ENCODE peak calls at places on chromosomes 13 and 19, in four cellular contexts. One of them, this sample, is unnamed. For H3K27me3, the result is how much of the 10 kb centered on the place peaks cover.

GRCh38 chr13:113947321-113948033 is 26.4 kb downstream of the C13orf46 start:
- DNase-seq in bronchial epithelial cell: peak
- DNase-seq in heart right ventricle: peak
- DNase-seq in tibial artery: peak
- DNase-seq in this sample: no peak

GRCh38 chr13:26628706-26629105 is 71.2 kb downstream of the WASF3 start:
- DNase-seq in bronchial epithelial cell: peak
- DNase-seq in heart right ventricle: no peak
- DNase-seq in tibial artery: no peak
- DNase-seq in this sample: no peak

GRCh38 chr13:33244210-33244906 is 41.2 kb downstream of the STARD13 start:
- DNase-seq in bronchial epithelial cell: no peak
- DNase-seq in heart right ventricle: no peak
- DNase-seq in tibial artery: no peak
- DNase-seq in this sample: no peak

GRCh38 chr19:46489445-46490272 is 6.0 kb downstream of the PNMA8B start:
- DNase-seq in bronchial epithelial cell: no peak
- DNase-seq in heart right ventricle: peak
- DNase-seq in tibial artery: peak
- DNase-seq in this sample: no peak

GRCh38 chr19:4657262-4657661 is 12.9 kb downstream of the MYDGF start:
- DNase-seq in bronchial epithelial cell: no peak
- DNase-seq in heart right ventricle: no peak
- DNase-seq in tibial artery: no peak
- DNase-seq in this sample: no peak

GRCh38 chr19:45161715-45162463 is 1.1 kb upstream of the NKPD1 start:
- DNase-seq in bronchial epithelial cell: no peak
- DNase-seq in heart right ventricle: peak
- DNase-seq in tibial artery: no peak
- DNase-seq in this sample: no peak

GRCh38 chr13:22128413-22129198 is 457.7 kb downstream of the FGF9 start:
- DNase-seq in bronchial epithelial cell: no peak
- DNase-seq in heart right ventricle: no peak
- DNase-seq in tibial artery: no peak
- DNase-seq in this sample: no peak

GRCh38 chr13:106262886-106263285 is 272.6 kb downstream of the EFNB2 start:
- DNase-seq in bronchial epithelial cell: no peak
- DNase-seq in heart right ventricle: no peak
- DNase-seq in tibial artery: no peak
- DNase-seq in this sample: no peak

GRCh38 chr19:39679056-39679790 is 23.5 kb downstream of the LGALS16 start:
- DNase-seq in bronchial epithelial cell: no peak
- DNase-seq in heart right ventricle: peak
- DNase-seq in tibial artery: no peak
- DNase-seq in this sample: no peak

GRCh38 chr13:74243637-74244526 is 109.7 kb upstream of the KLF12 start:
- DNase-seq in bronchial epithelial cell: peak
- DNase-seq in heart right ventricle: no peak
- DNase-seq in tibial artery: no peak
- DNase-seq in this sample: peak

GRCh38 chr13:39602277-39602613 is 748 bp downstream of the LHFPL6 start:
- DNase-seq in bronchial epithelial cell: no peak
- DNase-seq in heart right ventricle: no peak
- DNase-seq in tibial artery: no peak
- DNase-seq in this sample: no peak

GRCh38 chr13:112067871-112068305 is 939 bp downstream of the SOX1 start:
- DNase-seq in bronchial epithelial cell: no peak
- DNase-seq in heart right ventricle: no peak
- DNase-seq in tibial artery: no peak
- DNase-seq in this sample: no peak

GRCh38 chr13:112067121-112067741 is at the start of gene SOX1:
- DNase-seq in bronchial epithelial cell: no peak
- DNase-seq in heart right ventricle: no peak
- DNase-seq in tibial artery: no peak
- DNase-seq in this sample: no peak

GRCh38 chr13:112069063-112069726 is 2.2 kb downstream of the SOX1 start:
- DNase-seq in bronchial epithelial cell: no peak
- DNase-seq in heart right ventricle: no peak
- DNase-seq in tibial artery: no peak
- DNase-seq in this sample: no peak

GRCh38 chr13:112069727-112070300 is 2.9 kb downstream of the SOX1 start:
- DNase-seq in bronchial epithelial cell: no peak
- DNase-seq in heart right ventricle: no peak
- DNase-seq in tibial artery: no peak
- DNase-seq in this sample: no peak

DNA sequence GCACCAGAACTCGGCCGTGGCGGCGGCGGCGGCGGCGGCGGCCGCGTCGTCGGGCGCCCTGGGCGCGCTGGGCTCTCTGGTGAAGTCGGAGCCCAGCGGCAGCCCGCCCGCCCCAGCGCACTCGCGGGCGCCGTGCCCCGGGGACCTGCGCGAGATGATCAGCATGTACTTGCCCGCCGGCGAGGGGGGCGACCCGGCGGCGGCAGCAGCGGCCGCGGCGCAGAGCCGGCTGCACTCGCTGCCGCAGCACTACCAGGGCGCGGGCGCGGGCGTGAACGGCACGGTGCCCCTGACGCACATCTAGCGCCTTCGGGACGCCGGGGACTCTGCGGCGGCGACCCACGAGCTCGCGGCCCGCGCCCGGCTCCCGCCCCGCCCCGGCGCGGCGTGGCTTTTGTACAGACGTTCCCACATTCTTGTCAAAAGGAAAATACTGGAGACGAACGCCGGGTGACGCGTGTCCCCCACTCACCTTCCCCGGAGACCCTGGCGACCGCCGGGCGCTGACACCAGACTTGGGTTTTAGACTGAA is 1.6 kb downstream of the SOX1 start:
- DNase-seq in bronchial epithelial cell: no peak
- DNase-seq in heart right ventricle: no peak
- DNase-seq in tibial artery: no peak
- DNase-seq in this sample: no peak
- H3K27me3 ChIP-seq in bronchial epithelial cell: under half
- H3K27me3 ChIP-seq in heart right ventricle: half or more
- H3K27me3 ChIP-seq in tibial artery: half or more
- H3K27me3 ChIP-seq in this sample: half or more

DNA sequence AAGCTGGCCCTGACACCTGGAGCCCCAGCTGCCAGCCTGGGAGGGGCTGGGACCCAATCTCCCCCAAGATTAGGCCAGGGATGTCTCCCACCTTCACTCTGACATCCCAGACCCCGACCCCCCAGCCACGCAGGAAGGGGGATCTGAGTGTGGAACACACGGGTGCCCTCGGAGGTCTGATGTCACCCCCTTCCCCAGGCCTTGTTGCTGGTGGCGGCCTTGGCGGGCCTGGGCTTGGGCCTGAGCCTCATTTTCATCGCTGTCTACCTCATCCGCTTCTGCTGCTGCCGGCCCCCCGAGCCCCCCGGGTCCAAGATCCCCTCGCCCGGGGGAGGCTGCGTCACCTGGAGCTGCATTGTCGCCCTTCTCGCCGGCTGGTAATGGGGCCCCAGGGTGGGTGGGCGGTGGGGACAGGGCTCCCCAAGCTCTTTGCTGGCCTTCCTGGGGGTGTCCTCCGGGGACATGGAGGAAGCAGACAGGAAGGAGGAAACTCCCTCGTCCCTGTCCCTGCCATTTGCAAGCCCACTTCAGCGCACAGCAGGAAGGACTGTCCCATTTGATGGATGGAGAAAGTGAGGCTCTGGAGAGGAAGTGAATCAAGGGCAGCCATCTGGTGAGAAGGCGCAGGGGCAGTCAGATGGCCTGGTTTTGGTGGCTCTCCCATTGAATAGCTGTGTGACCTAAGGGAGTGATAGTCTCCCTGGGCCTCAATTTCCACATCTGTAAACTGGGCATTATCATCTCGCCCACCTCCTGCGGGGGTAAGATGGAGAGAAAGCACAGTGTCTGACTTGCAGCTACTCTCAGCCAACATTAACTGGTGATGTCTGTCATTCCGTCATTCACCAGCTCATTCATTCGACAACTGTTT is 3.9 kb downstream of the TTYH1 start:
- DNase-seq in bronchial epithelial cell: no peak
- DNase-seq in heart right ventricle: no peak
- DNase-seq in tibial artery: no peak
- DNase-seq in this sample: no peak
- H3K27me3 ChIP-seq in bronchial epithelial cell: under half
- H3K27me3 ChIP-seq in heart right ventricle: half or more
- H3K27me3 ChIP-seq in tibial artery: half or more
- H3K27me3 ChIP-seq in this sample: half or more

DNA sequence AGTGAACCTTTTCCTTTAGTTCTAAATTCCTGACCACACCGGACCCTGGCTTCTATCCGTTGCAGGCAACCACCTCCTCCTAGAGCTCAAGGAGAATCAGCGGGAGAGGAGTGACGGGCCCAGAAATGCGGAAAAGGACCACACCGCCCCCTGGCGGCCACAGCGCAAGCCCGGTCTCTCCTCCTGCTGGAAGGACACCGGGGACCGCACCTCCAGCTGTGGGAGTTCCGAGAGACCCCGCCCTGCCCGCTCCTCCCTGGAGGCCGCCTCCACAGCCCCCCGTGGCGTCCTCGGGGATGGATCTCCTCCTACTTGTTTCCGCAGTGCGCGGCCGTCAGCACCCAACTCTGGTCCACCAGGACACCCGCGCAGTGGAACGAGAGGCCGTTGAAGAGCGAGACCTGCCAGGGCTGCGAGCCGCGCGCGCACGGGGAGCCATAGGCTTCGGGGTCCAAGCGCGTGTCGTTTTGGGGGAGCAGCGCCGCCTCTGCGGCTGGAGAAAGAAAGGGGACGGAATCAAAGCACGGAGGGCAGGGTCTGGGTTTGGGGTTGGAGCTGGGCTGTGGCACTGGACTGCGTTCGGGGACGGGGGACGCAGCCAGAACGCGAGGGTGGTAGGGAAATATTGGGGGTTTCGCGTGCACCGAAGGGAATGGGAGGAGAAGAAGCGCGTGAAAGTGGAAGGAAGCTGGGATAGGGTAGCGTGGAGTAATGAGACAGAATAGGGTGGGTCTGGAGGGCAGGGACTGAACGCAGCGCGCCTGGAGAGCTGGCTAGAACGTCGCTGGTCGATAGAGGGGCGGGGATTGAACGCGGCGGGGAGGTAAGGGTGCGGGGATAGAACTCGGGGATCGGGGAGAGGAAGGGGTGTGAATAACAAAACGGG is 2.5 kb downstream of the KLK10 start:
- DNase-seq in bronchial epithelial cell: peak
- DNase-seq in heart right ventricle: peak
- DNase-seq in tibial artery: no peak
- DNase-seq in this sample: no peak
- H3K27me3 ChIP-seq in bronchial epithelial cell: under half
- H3K27me3 ChIP-seq in heart right ventricle: half or more
- H3K27me3 ChIP-seq in tibial artery: half or more
- H3K27me3 ChIP-seq in this sample: under half

DNA sequence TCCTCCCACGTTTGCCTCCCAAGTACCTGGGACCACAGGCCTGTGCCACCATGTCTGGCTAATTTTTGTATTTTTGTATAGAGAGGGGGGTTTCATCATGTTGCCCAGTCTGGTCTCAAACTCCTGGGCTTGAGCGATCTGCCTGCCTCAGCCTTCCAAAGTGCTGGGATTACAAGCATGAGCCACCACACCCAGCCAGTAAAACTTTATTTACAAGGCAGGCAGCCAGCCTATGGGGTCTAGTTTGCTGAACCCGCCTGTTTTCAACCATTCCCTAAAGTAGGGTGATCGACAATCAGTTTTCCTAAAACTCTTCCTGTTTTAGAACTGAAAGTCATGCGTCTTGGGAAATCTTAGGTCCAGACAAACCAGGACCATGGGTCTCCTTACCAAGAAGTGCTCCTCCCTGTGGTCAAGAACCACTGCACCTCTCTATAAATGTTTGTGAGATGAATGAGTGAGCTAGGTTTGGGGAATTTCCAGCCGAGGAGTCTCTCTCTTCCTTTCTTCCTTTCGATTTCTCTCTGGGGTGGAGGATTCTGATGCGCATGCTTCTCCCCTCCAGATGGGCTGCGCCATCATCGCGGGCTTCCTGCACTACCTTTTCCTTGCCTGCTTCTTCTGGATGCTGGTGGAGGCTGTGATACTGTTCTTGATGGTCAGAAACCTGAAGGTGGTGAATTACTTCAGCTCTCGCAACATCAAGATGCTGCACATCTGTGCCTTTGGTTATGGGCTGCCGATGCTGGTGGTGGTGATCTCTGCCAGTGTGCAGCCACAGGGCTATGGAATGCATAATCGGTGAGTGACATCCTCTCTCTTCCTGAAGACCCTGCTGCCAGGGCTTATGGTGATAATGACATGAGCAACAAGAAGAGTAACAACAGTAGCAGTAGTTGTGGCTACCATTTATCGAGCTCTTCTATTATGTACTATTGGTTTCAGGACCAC is 38.7 kb downstream of the ADGRE1 start:
- DNase-seq in bronchial epithelial cell: no peak
- DNase-seq in heart right ventricle: no peak
- DNase-seq in tibial artery: no peak
- DNase-seq in this sample: no peak
- H3K27me3 ChIP-seq in bronchial epithelial cell: under half
- H3K27me3 ChIP-seq in heart right ventricle: under half
- H3K27me3 ChIP-seq in tibial artery: under half
- H3K27me3 ChIP-seq in this sample: under half

This sample was measured in foreskin keratinocyte.